ENCODE peak calls at places on chromosomes 4 and X, in seven cellular contexts. C, J, D, Y, X, T and O are unnamed samples.

GRCh38 chr4:186819357-186820086 is 95.9 kb upstream of the FAT1 start:
- DNase-seq in Y (no peak), D (no peak), X (peak), C (no peak), J (peak), T (no peak), O (no peak)

GRCh38 chr4:7045961-7046921 is 3.1 kb downstream of the TADA2B start:
- DNase-seq in X (no peak), T (no peak), J (no peak), Y (no peak), D (no peak), C (no peak), O (no peak)

GRCh38 chrX:39313149-39313548 is 511.9 kb downstream of the MID1IP1 start:
- DNase-seq in C (no peak), D (no peak), X (no peak), Y (no peak), T (no peak), J (no peak), O (no peak)

GRCh38 chr4:16231570-16232252 is 5.4 kb upstream of the TAPT1 start:
- DNase-seq in C (no peak), T (no peak), J (no peak), X (peak), D (no peak), Y (no peak), O (no peak)

GRCh38 chr4:163395055-163395454 is 51.4 kb downstream of the NPY5R start:
- DNase-seq in C (no peak), J (no peak), T (no peak), Y (no peak), D (no peak), X (peak), O (no peak)

GRCh38 chrX:131816551-131817136 is 206.5 kb upstream of the STK26 start:
- DNase-seq in T (no peak), X (no peak), C (peak), Y (peak), J (peak), D (peak), O (peak)

GRCh38 chr4:150664935-150665334 is 83.0 kb downstream of the MAB21L2 start:
- DNase-seq in D (no peak), Y (no peak), C (no peak), X (peak), T (no peak), J (no peak), O (no peak)

GRCh38 chr4:151807220-151807619 is 46.4 kb upstream of the GATB start:
- DNase-seq in C (no peak), X (peak), Y (no peak), J (no peak), T (peak), D (peak), O (no peak)

GRCh38 chr4:47442980-47443379 is 20.5 kb downstream of the COMMD8 start:
- DNase-seq in J (peak), T (no peak), X (no peak), D (no peak), C (no peak), Y (no peak), O (no peak)